ENCODE peak calls at places on chromosomes 6 and 20, in nine cellular contexts. One of them, this sample, is unnamed.

GRCh38 chr20:47432251-47433210 is 69.2 kb upstream of the NCOA3 start:
- DNase-seq in HFFc6: no peak
- DNase-seq in activated CD8-positive, alpha-beta T cell treated with anti-CD3 and anti-CD28 coated beads, Interleukin-2, amount 10 ng/mL, durations not matched to agents 7 days and 5 days: no peak
- DNase-seq in glutamatergic neuron: no peak
- DNase-seq in A549: no peak
- DNase-seq in NCI-H2081 treated with DMSO at 0.1 percent for 48 hours: no peak
- DNase-seq in activated CD4-positive, CD25-positive, alpha-beta regulatory T cell: no peak
- DNase-seq in fibroblast of the aortic adventitia: no peak
- DNase-seq in stomach: no peak
- DNase-seq in this sample: no peak

GRCh38 chr6:30888472-30889137 is 4.3 kb downstream of the DDR1 start:
- DNase-seq in HFFc6: peak; percentile 56
- DNase-seq in activated CD8-positive, alpha-beta T cell treated with anti-CD3 and anti-CD28 coated beads, Interleukin-2, amount 10 ng/mL, durations not matched to agents 7 days and 5 days: no peak
- DNase-seq in glutamatergic neuron: no peak
- DNase-seq in A549: no peak
- DNase-seq in NCI-H2081 treated with DMSO at 0.1 percent for 48 hours: no peak
- DNase-seq in activated CD4-positive, CD25-positive, alpha-beta regulatory T cell: no peak
- DNase-seq in fibroblast of the aortic adventitia: peak; percentile 52
- DNase-seq in stomach: no peak
- DNase-seq in this sample: no peak

GRCh38 chr6:156776470-156776840 is 723 bp upstream of the ARID1B start:
- DNase-seq in HFFc6: peak; percentile 22
- DNase-seq in activated CD8-positive, alpha-beta T cell treated with anti-CD3 and anti-CD28 coated beads, Interleukin-2, amount 10 ng/mL, durations not matched to agents 7 days and 5 days: peak; percentile 51
- DNase-seq in glutamatergic neuron: no peak
- DNase-seq in A549: no peak
- DNase-seq in NCI-H2081 treated with DMSO at 0.1 percent for 48 hours: no peak
- DNase-seq in activated CD4-positive, CD25-positive, alpha-beta regulatory T cell: no peak
- DNase-seq in fibroblast of the aortic adventitia: peak; percentile 67
- DNase-seq in stomach: no peak
- DNase-seq in this sample: peak; percentile 30

GRCh38 chr6:39961178-39961577 is 26.9 kb upstream of the MOCS1 start:
- DNase-seq in HFFc6: no peak
- DNase-seq in activated CD8-positive, alpha-beta T cell treated with anti-CD3 and anti-CD28 coated beads, Interleukin-2, amount 10 ng/mL, durations not matched to agents 7 days and 5 days: no peak
- DNase-seq in glutamatergic neuron: no peak
- DNase-seq in A549: no peak
- DNase-seq in NCI-H2081 treated with DMSO at 0.1 percent for 48 hours: no peak
- DNase-seq in activated CD4-positive, CD25-positive, alpha-beta regulatory T cell: no peak
- DNase-seq in fibroblast of the aortic adventitia: no peak
- DNase-seq in stomach: no peak
- DNase-seq in this sample: no peak

GRCh38 chr20:4876301-4876700 is 125.0 kb downstream of the SLC23A2 start:
- DNase-seq in HFFc6: no peak
- DNase-seq in activated CD8-positive, alpha-beta T cell treated with anti-CD3 and anti-CD28 coated beads, Interleukin-2, amount 10 ng/mL, durations not matched to agents 7 days and 5 days: no peak
- DNase-seq in glutamatergic neuron: no peak
- DNase-seq in A549: no peak
- DNase-seq in NCI-H2081 treated with DMSO at 0.1 percent for 48 hours: no peak
- DNase-seq in activated CD4-positive, CD25-positive, alpha-beta regulatory T cell: no peak
- DNase-seq in fibroblast of the aortic adventitia: no peak
- DNase-seq in stomach: no peak
- DNase-seq in this sample: no peak

GRCh38 chr20:61976650-61977332 is 88.9 kb downstream of the TAF4 start:
- DNase-seq in HFFc6: no peak
- DNase-seq in activated CD8-positive, alpha-beta T cell treated with anti-CD3 and anti-CD28 coated beads, Interleukin-2, amount 10 ng/mL, durations not matched to agents 7 days and 5 days: no peak
- DNase-seq in glutamatergic neuron: no peak
- DNase-seq in A549: no peak
- DNase-seq in NCI-H2081 treated with DMSO at 0.1 percent for 48 hours: no peak
- DNase-seq in activated CD4-positive, CD25-positive, alpha-beta regulatory T cell: no peak
- DNase-seq in fibroblast of the aortic adventitia: no peak
- DNase-seq in stomach: no peak
- DNase-seq in this sample: no peak

GRCh38 chr6:71460933-71461332 is 172.3 kb downstream of the OGFRL1 start:
- DNase-seq in HFFc6: no peak
- DNase-seq in activated CD8-positive, alpha-beta T cell treated with anti-CD3 and anti-CD28 coated beads, Interleukin-2, amount 10 ng/mL, durations not matched to agents 7 days and 5 days: no peak
- DNase-seq in glutamatergic neuron: no peak
- DNase-seq in A549: no peak
- DNase-seq in NCI-H2081 treated with DMSO at 0.1 percent for 48 hours: no peak
- DNase-seq in activated CD4-positive, CD25-positive, alpha-beta regulatory T cell: no peak
- DNase-seq in fibroblast of the aortic adventitia: no peak
- DNase-seq in stomach: no peak
- DNase-seq in this sample: no peak

GRCh38 chr20:364905-365794 is 15.4 kb upstream of the TRIB3 start:
- DNase-seq in HFFc6: peak; percentile 64
- DNase-seq in activated CD8-positive, alpha-beta T cell treated with anti-CD3 and anti-CD28 coated beads, Interleukin-2, amount 10 ng/mL, durations not matched to agents 7 days and 5 days: peak; percentile 42
- DNase-seq in glutamatergic neuron: no peak
- DNase-seq in A549: no peak
- DNase-seq in NCI-H2081 treated with DMSO at 0.1 percent for 48 hours: no peak
- DNase-seq in activated CD4-positive, CD25-positive, alpha-beta regulatory T cell: no peak
- DNase-seq in fibroblast of the aortic adventitia: peak; percentile 48
- DNase-seq in stomach: no peak
- DNase-seq in this sample: no peak

GRCh38 chr6:160462551-160463109 is 114.5 kb downstream of the SLC22A3 start:
- DNase-seq in HFFc6: peak; percentile 77
- DNase-seq in activated CD8-positive, alpha-beta T cell treated with anti-CD3 and anti-CD28 coated beads, Interleukin-2, amount 10 ng/mL, durations not matched to agents 7 days and 5 days: peak; percentile 90
- DNase-seq in glutamatergic neuron: no peak
- DNase-seq in A549: no peak
- DNase-seq in NCI-H2081 treated with DMSO at 0.1 percent for 48 hours: no peak
- DNase-seq in activated CD4-positive, CD25-positive, alpha-beta regulatory T cell: peak; percentile 20
- DNase-seq in fibroblast of the aortic adventitia: peak; percentile 81
- DNase-seq in stomach: no peak
- DNase-seq in this sample: peak; percentile 58

GRCh38 chr20:6157345-6157744 is 34.5 kb upstream of the FERMT1 start:
- DNase-seq in HFFc6: no peak
- DNase-seq in activated CD8-positive, alpha-beta T cell treated with anti-CD3 and anti-CD28 coated beads, Interleukin-2, amount 10 ng/mL, durations not matched to agents 7 days and 5 days: no peak
- DNase-seq in glutamatergic neuron: no peak
- DNase-seq in A549: no peak
- DNase-seq in NCI-H2081 treated with DMSO at 0.1 percent for 48 hours: no peak
- DNase-seq in activated CD4-positive, CD25-positive, alpha-beta regulatory T cell: no peak
- DNase-seq in fibroblast of the aortic adventitia: no peak
- DNase-seq in stomach: no peak
- DNase-seq in this sample: no peak

GRCh38 chr6:66226099-66226498 is 519.1 kb upstream of the EYS start:
- DNase-seq in HFFc6: no peak
- DNase-seq in activated CD8-positive, alpha-beta T cell treated with anti-CD3 and anti-CD28 coated beads, Interleukin-2, amount 10 ng/mL, durations not matched to agents 7 days and 5 days: no peak
- DNase-seq in glutamatergic neuron: no peak
- DNase-seq in A549: no peak
- DNase-seq in NCI-H2081 treated with DMSO at 0.1 percent for 48 hours: peak; percentile 80
- DNase-seq in activated CD4-positive, CD25-positive, alpha-beta regulatory T cell: no peak
- DNase-seq in fibroblast of the aortic adventitia: no peak
- DNase-seq in stomach: no peak
- DNase-seq in this sample: no peak

GRCh38 chr6:160221423-160221822 is 37.2 kb downstream of the SLC22A2 start:
- DNase-seq in HFFc6: no peak
- DNase-seq in activated CD8-positive, alpha-beta T cell treated with anti-CD3 and anti-CD28 coated beads, Interleukin-2, amount 10 ng/mL, durations not matched to agents 7 days and 5 days: no peak
- DNase-seq in glutamatergic neuron: no peak
- DNase-seq in A549: no peak
- DNase-seq in NCI-H2081 treated with DMSO at 0.1 percent for 48 hours: no peak
- DNase-seq in activated CD4-positive, CD25-positive, alpha-beta regulatory T cell: no peak
- DNase-seq in fibroblast of the aortic adventitia: no peak
- DNase-seq in stomach: no peak
- DNase-seq in this sample: no peak

GRCh38 chr6:45900808-45901752 is 114.6 kb downstream of the CLIC5 start:
- DNase-seq in HFFc6: peak; percentile 14
- DNase-seq in activated CD8-positive, alpha-beta T cell treated with anti-CD3 and anti-CD28 coated beads, Interleukin-2, amount 10 ng/mL, durations not matched to agents 7 days and 5 days: no peak
- DNase-seq in glutamatergic neuron: no peak
- DNase-seq in A549: no peak
- DNase-seq in NCI-H2081 treated with DMSO at 0.1 percent for 48 hours: no peak
- DNase-seq in activated CD4-positive, CD25-positive, alpha-beta regulatory T cell: no peak
- DNase-seq in fibroblast of the aortic adventitia: peak; percentile 50
- DNase-seq in stomach: no peak
- DNase-seq in this sample: no peak

GRCh38 chr6:389622-390021 is 1.9 kb upstream of the IRF4 start:
- DNase-seq in HFFc6: no peak
- DNase-seq in activated CD8-positive, alpha-beta T cell treated with anti-CD3 and anti-CD28 coated beads, Interleukin-2, amount 10 ng/mL, durations not matched to agents 7 days and 5 days: peak; percentile 67
- DNase-seq in glutamatergic neuron: no peak
- DNase-seq in A549: no peak
- DNase-seq in NCI-H2081 treated with DMSO at 0.1 percent for 48 hours: no peak
- DNase-seq in activated CD4-positive, CD25-positive, alpha-beta regulatory T cell: no peak
- DNase-seq in fibroblast of the aortic adventitia: no peak
- DNase-seq in stomach: no peak
- DNase-seq in this sample: no peak

GRCh38 chr6:87054143-87054833 is 40.6 kb downstream of the CGA start:
- DNase-seq in HFFc6: no peak
- DNase-seq in activated CD8-positive, alpha-beta T cell treated with anti-CD3 and anti-CD28 coated beads, Interleukin-2, amount 10 ng/mL, durations not matched to agents 7 days and 5 days: no peak
- DNase-seq in glutamatergic neuron: no peak
- DNase-seq in A549: no peak
- DNase-seq in NCI-H2081 treated with DMSO at 0.1 percent for 48 hours: no peak
- DNase-seq in activated CD4-positive, CD25-positive, alpha-beta regulatory T cell: no peak
- DNase-seq in fibroblast of the aortic adventitia: no peak
- DNase-seq in stomach: no peak
- DNase-seq in this sample: no peak